ENCODE peak calls at places on chromosomes 2 and 18, in nine cellular contexts. O is HepG2, X is tibial nerve, T is esophagus squamous epithelium, V is Peyer's patch, P is prostate gland, D is astrocyte, W is sigmoid colon, H is right lobe of liver. Z is an unnamed sample. For H3K27me3, the result is how much of the 10 kb centered on the place peaks cover.

GRCh38 chr2:146634256-146635068 is 1210.4 kb upstream of the ACVR2A start:
- DNase-seq in O (no peak), X (no peak), T (no peak), V (no peak), P (no peak), D (peak), W (no peak), H (no peak), Z (peak)

GRCh38 chr2:70887550-70888229 is 48.0 kb upstream of the ATP6V1B1 start:
- DNase-seq in O (no peak), X (no peak), T (no peak), V (no peak), P (no peak), D (no peak), W (no peak), H (peak), Z (no peak)

GRCh38 chr2:208183937-208184336 is 5.9 kb downstream of the C2orf80 start:
- DNase-seq in O (no peak), X (no peak), T (no peak), V (no peak), P (no peak), D (no peak), W (no peak), H (no peak), Z (no peak)

GRCh38 chr2:28233070-28233718 is 159.5 kb upstream of the FOSL2 start:
- DNase-seq in O (peak), X (no peak), T (no peak), V (no peak), P (no peak), D (peak), W (no peak), H (no peak), Z (no peak)

GRCh38 chr2:120673205-120673550 is 62.5 kb upstream of the GLI2 start:
- DNase-seq in O (no peak), X (no peak), T (no peak), V (no peak), P (no peak), D (no peak), W (no peak), H (no peak), Z (no peak)

GRCh38 chr2:190179754-190180312 is 117.3 kb upstream of the MSTN start:
- DNase-seq in O (no peak), X (no peak), T (no peak), V (no peak), P (no peak), D (no peak), W (no peak), H (no peak), Z (no peak)

GRCh38 chr18:22391571-22392359 is 25.9 kb downstream of the CTAGE1 start:
- DNase-seq in O (no peak), X (no peak), T (no peak), V (peak), P (no peak), D (peak), W (no peak), H (no peak), Z (peak)

GRCh38 chr2:46984642-46985476 is 69.3 kb upstream of the MCFD2 start:
- DNase-seq in O (no peak), X (peak), T (no peak), V (no peak), P (peak), D (peak), W (peak), H (no peak), Z (peak)

GRCh38 chr18:48602759-48603390 is 64.0 kb downstream of the CTIF start:
- DNase-seq in O (no peak), X (no peak), T (no peak), V (no peak), P (no peak), D (no peak), W (no peak), H (no peak), Z (no peak)

GRCh38 chr2:84779781-84780180 is 101.1 kb downstream of the TRABD2A start:
- DNase-seq in O (no peak), X (no peak), T (no peak), V (no peak), P (no peak), D (no peak), W (no peak), H (no peak), Z (no peak)

GRCh38 chr18:33113421-33113820 is 327.1 kb downstream of the CCDC178 start:
- DNase-seq in O (no peak), X (no peak), T (no peak), V (no peak), P (no peak), D (no peak), W (no peak), H (no peak), Z (no peak)

GRCh38 chr2:39434233-39434897 is 2.7 kb downstream of the MAP4K3 start:
- DNase-seq in O (no peak), X (no peak), T (no peak), V (no peak), P (no peak), D (no peak), W (no peak), H (no peak), Z (no peak)

GRCh38 chr2:29782531-29782930 is 138.9 kb downstream of the ALK start:
- DNase-seq in O (no peak), X (no peak), T (no peak), V (no peak), P (no peak), D (no peak), W (no peak), H (no peak), Z (no peak)

GRCh38 chr2:43531251-43531650 is 64.6 kb downstream of the THADA start:
- DNase-seq in O (no peak), X (no peak), T (no peak), V (no peak), P (no peak), D (no peak), W (no peak), H (no peak), Z (no peak)

GRCh38 chr2:201857326-201857725 is 51.0 kb downstream of the CDK15 start:
- DNase-seq in O (no peak), X (no peak), T (no peak), V (no peak), P (no peak), D (no peak), W (no peak), H (no peak), Z (no peak)

GRCh38 chr2:201856561-201856960 is 50.2 kb downstream of the CDK15 start:
- DNase-seq in O (no peak), X (no peak), T (no peak), V (no peak), P (no peak), D (no peak), W (no peak), H (no peak), Z (no peak)

GRCh38 chr2:201858781-201859180 is 52.4 kb downstream of the CDK15 start:
- DNase-seq in O (no peak), X (peak), T (no peak), V (no peak), P (peak), D (peak), W (peak), H (no peak), Z (peak)

GRCh38 chr2:201859886-201860285 is 53.5 kb downstream of the CDK15 start:
- DNase-seq in O (no peak), X (no peak), T (no peak), V (no peak), P (no peak), D (peak), W (no peak), H (no peak), Z (no peak)

GRCh38 chr2:201858267-201858666 is 51.9 kb downstream of the CDK15 start:
- DNase-seq in O (no peak), X (no peak), T (no peak), V (no peak), P (no peak), D (no peak), W (no peak), H (no peak), Z (no peak)
- H3K4me3 ChIP-seq in O (no peak), X (peak), T (no peak), V (no peak), P (no peak), D (no peak), W (peak), H (no peak), Z (no peak)

GRCh38 chr2:242027676-242028450 is 158.3 kb downstream of the RTP5 start:
- DNase-seq in O (no peak), X (no peak), T (no peak), V (peak), P (no peak), D (no peak), W (peak), H (no peak), Z (no peak)
- H3K27me3 ChIP-seq in O (under half), X (under half), T (under half), V (under half), P (under half), D (half or more), W (under half), H (under half), Z (under half)

DNA sequence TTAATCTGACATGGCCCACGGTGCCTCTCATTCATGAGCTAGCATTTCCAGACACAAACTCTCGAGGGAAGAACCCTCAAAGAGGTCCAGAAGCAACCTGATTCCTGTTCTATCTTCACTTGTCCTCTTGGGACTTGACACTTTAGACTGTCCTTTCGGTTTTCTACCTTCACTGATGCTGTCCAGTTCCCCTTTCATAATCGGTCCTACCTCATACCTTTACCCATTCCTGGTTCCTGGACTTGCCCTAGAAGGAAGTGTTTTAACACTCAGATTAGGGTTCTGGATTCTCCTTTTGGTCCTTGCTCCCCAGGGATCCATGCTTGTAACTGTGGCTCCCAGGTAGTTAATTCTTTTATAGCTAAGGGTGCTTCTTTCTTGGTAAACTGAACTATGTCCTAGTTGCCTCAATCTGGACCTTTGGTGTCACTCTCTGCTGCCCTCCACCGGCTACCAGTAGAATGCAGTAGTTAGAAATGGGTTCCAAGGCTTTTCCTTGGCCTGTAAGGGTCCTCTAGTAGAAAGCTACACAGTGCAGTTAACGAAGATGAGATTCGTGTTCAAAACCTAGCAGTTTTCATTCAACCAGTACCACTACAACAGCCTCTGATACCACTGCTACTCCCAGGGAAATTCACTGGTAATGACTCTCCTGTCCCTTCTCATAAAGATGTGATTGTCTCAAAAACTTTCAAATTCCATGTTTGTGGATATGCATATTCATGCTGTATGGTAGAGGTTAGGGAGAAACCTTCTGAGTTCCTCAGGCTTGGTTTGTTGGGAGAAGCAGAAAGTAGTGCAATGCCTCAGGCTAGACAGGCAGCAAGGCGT is 178.1 kb upstream of the CYP26B1 start:
- DNase-seq in O (peak), X (no peak), T (no peak), V (peak), P (no peak), D (no peak), W (no peak), H (peak), Z (peak)
- TF ChIP-seq CTCF in O (peak), X (no peak), T (peak), V (no peak), P (no peak), D (peak), W (peak), H (peak), Z (peak)

DNA sequence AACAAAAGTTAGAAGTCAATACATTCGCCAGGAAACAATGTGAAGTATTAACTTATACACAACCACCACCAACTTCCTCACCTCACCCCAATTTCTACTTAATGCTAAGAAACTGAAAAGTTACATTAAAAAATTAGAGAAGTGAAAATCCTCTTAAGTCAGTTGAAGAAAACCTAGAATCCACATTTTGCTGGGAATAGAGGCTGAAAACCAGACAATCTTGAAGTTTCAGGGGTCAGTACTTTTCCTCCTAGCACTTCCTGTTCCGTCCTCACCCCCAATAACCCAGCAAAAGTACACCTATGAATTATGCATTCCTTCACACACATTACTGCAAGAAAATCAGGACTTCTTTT is 6.3 kb downstream of the YES1 start:
- DNase-seq in O (no peak), X (no peak), T (no peak), V (no peak), P (no peak), D (no peak), W (no peak), H (no peak), Z (no peak)
- H3K4me3 ChIP-seq in O (no peak), X (no peak), T (no peak), V (no peak), P (no peak), D (no peak), W (peak), H (no peak), Z (no peak)

GRCh38 chr2:158747346-158747745 is 47.8 kb upstream of the DAPL1 start:
- DNase-seq in O (no peak), X (no peak), T (no peak), V (no peak), P (no peak), D (no peak), W (no peak), H (no peak), Z (no peak)
- H3K27me3 ChIP-seq in O (under half), X (under half), T (under half), V (under half), P (under half), D (under half), W (under half), H (under half), Z (under half)

GRCh38 chr2:9614562-9614961 is 16.2 kb downstream of the YWHAQ start:
- DNase-seq in O (no peak), X (no peak), T (no peak), V (no peak), P (no peak), D (no peak), W (no peak), H (no peak), Z (no peak)
- TF ChIP-seq CTCF in O (no peak), X (no peak), T (no peak), V (no peak), P (no peak), D (no peak), W (no peak), H (no peak), Z (no peak)

GRCh38 chr18:12074734-12075133 is 18.9 kb upstream of the ANKRD62 start:
- DNase-seq in O (no peak), X (no peak), T (no peak), V (no peak), P (no peak), D (no peak), W (no peak), H (no peak), Z (no peak)

GRCh38 chr18:12079504-12080237 is 14.0 kb upstream of the ANKRD62 start:
- DNase-seq in O (peak), X (peak), T (no peak), V (no peak), P (no peak), D (peak), W (no peak), H (no peak), Z (no peak)

GRCh38 chr18:12076424-12077140 is 17.1 kb upstream of the ANKRD62 start:
- DNase-seq in O (no peak), X (no peak), T (no peak), V (peak), P (no peak), D (peak), W (no peak), H (no peak), Z (no peak)
- H3K4me3 ChIP-seq in O (peak), X (peak), T (peak), V (no peak), P (no peak), D (no peak), W (peak), H (no peak), Z (peak)

GRCh38 chr18:9068346-9068745 is 34.2 kb upstream of the NDUFV2 start:
- DNase-seq in O (no peak), X (no peak), T (no peak), V (no peak), P (no peak), D (no peak), W (no peak), H (no peak), Z (peak)

GRCh38 chr18:9070212-9070611 is 32.3 kb upstream of the NDUFV2 start:
- DNase-seq in O (no peak), X (no peak), T (no peak), V (no peak), P (no peak), D (no peak), W (no peak), H (no peak), Z (no peak)

GRCh38 chr18:9066817-9067306 is 35.6 kb upstream of the NDUFV2 start:
- DNase-seq in O (no peak), X (no peak), T (no peak), V (no peak), P (no peak), D (no peak), W (no peak), H (no peak), Z (no peak)

GRCh38 chr18:9067823-9068222 is 34.7 kb upstream of the NDUFV2 start:
- DNase-seq in O (no peak), X (no peak), T (no peak), V (no peak), P (no peak), D (no peak), W (no peak), H (no peak), Z (no peak)

GRCh38 chr18:9069482-9070059 is 32.9 kb upstream of the NDUFV2 start:
- DNase-seq in O (no peak), X (no peak), T (no peak), V (no peak), P (no peak), D (no peak), W (no peak), H (no peak), Z (no peak)
- H3K27me3 ChIP-seq in O (under half), X (under half), T (under half), V (under half), P (under half), D (under half), W (under half), H (under half), Z (under half)

GRCh38 chr2:55422876-55423275 is 3.2 kb upstream of the CCDC88A start:
- DNase-seq in O (no peak), X (no peak), T (no peak), V (no peak), P (no peak), D (no peak), W (no peak), H (no peak), Z (no peak)
- TF ChIP-seq CTCF in O (no peak), X (no peak), T (no peak), V (no peak), P (no peak), D (no peak), W (no peak), H (no peak), Z (no peak)